ENCODE peak calls at places on chromosomes 12 and 14, in four cellular contexts. J is lower lobe of right lung, F is sigmoid colon, K is hepatocyte. V is an unnamed sample.

GRCh38 chr12:39401459-39401858 is 41.5 kb downstream of the KIF21A start:
- DNase-seq in J (no peak), F (no peak), K (no peak), V (no peak)

GRCh38 chr12:112116232-112117060 is 7.9 kb upstream of the NAA25 start:
- DNase-seq in J (peak; percentile 62), F (peak; percentile 70), K (peak; percentile 86), V (no peak)

GRCh38 chr14:79585845-79586244 is 625.5 kb downstream of the DIO2 start:
- DNase-seq in J (no peak), F (no peak), K (no peak), V (no peak)

GRCh38 chr12:5910790-5911548 is 34.1 kb downstream of the ANO2 start:
- DNase-seq in J (no peak), F (no peak), K (no peak), V (no peak)

GRCh38 chr14:74302160-74302628 is 540 bp downstream of the ABCD4 start:
- DNase-seq in J (no peak), F (no peak), K (peak; percentile 63), V (no peak)

GRCh38 chr14:65704850-65705249 is 292.3 kb downstream of the FUT8 start:
- DNase-seq in J (no peak), F (no peak), K (no peak), V (no peak)

GRCh38 chr12:52354197-52354596 is 13.1 kb downstream of the KRT85 start:
- DNase-seq in J (no peak), F (no peak), K (no peak), V (no peak)

GRCh38 chr14:73750161-73750901 is 36.1 kb upstream of the PNMA1 start:
- DNase-seq in J (no peak), F (no peak), K (no peak), V (no peak)

GRCh38 chr14:41607966-41608663 is 1.4 kb downstream of the LRFN5 start:
- DNase-seq in J (no peak), F (peak; percentile 63), K (peak; percentile 30), V (no peak)

DNA sequence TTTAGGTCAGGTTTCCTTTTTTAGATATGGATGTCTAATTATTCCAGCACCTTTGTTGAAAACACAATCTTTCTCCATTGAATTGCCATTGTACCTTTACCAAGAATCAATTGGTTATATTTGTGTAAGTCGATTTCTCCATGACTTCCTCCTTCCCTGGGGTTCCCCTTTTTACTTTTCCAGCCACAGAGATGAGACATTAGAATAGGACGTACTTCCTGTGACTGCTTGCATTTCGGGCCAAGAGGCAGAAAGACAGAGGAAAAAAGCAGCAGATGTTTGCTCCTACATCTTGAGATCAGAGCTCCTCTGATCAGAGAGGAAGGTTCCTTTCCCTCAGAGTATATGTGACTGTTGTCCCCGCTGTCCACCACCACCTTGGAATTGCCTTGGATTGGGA is 453.7 kb upstream of the RGS6 start:
- DNase-seq in J (no peak), F (no peak), K (no peak), V (no peak)
- H3K4me1 ChIP-seq in J (peaks cover 6% of the 10 kb centered on the region), F (no peaks in the 10 kb centered on the region), K (peaks cover 12% of the 10 kb centered on the region), V (no peaks in the 10 kb centered on the region)

GRCh38 chr12:88108021-88108420 is 33.9 kb downstream of the CEP290 start:
- DNase-seq in J (no peak), F (no peak), K (no peak), V (no peak)

GRCh38 chr12:88113871-88114270 is 28.0 kb downstream of the CEP290 start:
- DNase-seq in J (no peak), F (no peak), K (no peak), V (no peak)

DNA sequence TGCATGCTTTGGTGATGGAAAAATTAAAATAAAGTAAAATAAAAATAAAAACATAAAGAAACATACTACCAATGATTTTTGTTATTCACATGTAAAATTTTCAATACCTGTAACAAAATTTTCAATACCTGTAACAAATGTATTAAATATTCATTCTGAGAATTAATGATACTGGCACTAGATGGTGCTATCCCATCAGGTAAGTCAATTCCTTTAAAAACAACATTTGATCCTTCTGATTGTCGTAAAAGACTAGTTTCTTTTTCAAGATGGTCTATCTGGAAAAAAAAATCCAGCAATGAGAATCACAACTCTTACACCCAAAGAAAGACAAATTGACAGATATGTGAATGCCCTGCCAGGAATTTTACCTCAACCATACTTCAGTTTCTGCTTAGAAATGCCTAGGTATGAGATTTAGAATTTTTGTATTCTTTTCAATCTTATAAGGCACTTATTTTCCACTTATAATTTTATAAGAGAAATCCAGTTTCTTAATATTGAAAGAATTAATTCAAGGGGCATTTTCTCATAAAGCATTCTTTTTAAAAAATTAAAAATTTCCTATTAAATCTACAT is 30.7 kb downstream of the CEP290 start:
- DNase-seq in J (no peak), F (no peak), K (peak; percentile 44), V (no peak)
- H3K4me3 ChIP-seq in J (peak overlapping the region; percentile 22), F (peak overlapping the region; percentile 12), K (no peak overlapping the region), V (no peak overlapping the region)

DNA sequence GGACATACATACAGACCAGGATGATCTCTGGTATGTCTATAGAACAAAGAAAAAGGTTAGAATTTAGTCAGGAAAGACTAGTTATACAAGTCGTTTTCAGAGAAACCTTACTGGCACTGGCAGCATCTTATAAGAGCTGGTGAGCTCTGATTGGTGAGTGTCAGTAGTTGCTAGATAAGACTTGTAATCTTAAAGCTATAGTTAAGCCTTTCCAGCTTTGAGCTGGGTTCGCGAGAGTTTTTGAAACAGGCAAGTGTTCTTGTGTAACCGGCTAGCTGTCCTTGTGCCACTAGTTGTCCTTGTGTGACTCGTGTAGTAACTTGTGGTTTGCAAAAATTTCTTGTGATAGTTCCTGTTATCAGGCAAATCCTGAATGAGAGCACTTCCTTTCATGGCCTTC is 740.9 kb downstream of the GALC start:
- DNase-seq in J (no peak), F (no peak), K (no peak), V (no peak)
- H3K9me3 ChIP-seq in J (no peaks in the 10 kb centered on the region), F (no peaks in the 10 kb centered on the region), K (no peaks in the 10 kb centered on the region), V (no peaks in the 10 kb centered on the region)

DNA sequence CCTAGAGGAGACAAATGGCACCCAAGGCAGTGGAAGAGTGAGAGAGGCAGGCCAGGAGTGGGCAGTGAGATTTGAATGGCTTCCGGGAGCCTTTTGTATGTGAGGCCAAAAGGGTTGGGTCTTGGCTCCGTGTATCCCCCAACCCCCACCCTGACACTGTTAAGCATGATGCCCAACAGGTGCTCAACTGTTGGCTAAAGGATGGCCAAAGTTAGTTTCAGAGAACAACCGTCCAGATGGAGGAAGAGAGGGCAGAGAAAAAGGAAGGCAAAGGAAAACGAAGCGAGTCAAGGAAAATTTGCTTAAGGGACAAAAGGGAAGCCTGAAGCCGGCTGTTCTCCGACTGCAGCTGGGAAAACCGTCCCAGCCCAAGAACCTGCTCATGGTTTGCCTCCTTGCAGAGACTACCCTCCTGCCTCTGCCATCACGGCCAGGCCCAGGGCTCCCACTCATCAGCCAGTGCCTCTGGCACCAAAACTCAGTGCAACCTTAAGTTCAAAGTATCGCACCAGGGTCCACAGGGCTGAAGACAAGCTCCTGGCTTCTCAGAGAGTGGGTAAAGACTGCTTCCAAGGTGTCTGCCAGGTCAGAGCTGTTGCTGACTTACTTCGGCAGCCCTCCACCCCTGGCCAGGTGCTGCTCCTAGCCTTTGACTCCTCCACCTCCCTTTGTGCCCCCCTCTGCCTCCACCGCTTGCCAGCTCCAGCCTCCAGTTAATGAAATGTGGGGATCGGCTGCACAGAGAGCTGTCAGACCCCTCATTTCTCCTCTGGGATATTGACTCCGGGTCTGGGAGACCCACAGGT is 4.2 kb upstream of the C1QL4 start:
- DNase-seq in J (no peak), F (no peak), K (no peak), V (no peak)
- H3K4me1 ChIP-seq in J (peaks cover 50% of the 10 kb centered on the region), F (no peaks in the 10 kb centered on the region), K (peaks cover 29% of the 10 kb centered on the region), V (peaks cover 40% of the 10 kb centered on the region)

GRCh38 chr12:14396071-14396470 is 30.6 kb downstream of the ATF7IP start:
- DNase-seq in J (no peak), F (no peak), K (peak; percentile 6), V (no peak)

GRCh38 chr12:14394317-14395058 is 29.0 kb downstream of the ATF7IP start:
- DNase-seq in J (no peak), F (no peak), K (peak; percentile 75), V (peak; percentile 71)

GRCh38 chr12:14393736-14394135 is 28.3 kb downstream of the ATF7IP start:
- DNase-seq in J (no peak), F (no peak), K (no peak), V (no peak)

GRCh38 chr12:14390885-14391530 is 25.5 kb downstream of the ATF7IP start:
- DNase-seq in J (no peak), F (no peak), K (no peak), V (no peak)

DNA sequence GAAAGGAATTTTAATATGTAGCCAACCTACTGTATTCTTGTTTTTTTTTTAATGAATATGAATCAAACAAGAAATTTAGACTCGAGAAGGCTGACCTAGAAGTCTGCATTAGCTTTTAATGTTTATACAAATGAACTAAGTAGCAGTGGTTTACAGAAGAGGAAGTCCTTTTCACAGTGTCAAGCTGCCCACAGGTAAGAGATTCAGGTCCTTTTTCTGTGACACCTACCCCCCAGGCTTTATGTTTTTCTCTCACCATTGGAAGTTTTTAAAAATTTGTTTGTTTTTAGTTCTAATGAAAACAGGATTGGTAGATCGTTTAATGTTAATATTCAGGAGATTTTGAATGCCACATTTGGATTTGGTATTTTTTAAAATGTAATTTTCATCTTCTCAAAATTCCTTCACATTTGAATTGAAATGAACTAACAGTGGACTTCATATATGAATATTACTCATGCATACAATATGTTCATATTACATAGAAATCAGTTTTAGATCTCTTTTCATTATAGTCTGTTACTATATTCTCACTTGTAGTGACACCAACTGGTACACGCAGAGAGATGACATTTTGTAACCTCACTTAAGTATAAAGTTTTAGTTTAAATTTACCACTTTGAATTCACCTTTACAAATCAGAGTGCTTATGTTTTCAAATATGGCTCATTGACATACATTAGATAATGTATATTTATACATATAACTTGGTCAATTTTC is 29.7 kb downstream of the ATF7IP start:
- DNase-seq in J (no peak), F (no peak), K (no peak), V (no peak)
- H3K4me3 ChIP-seq in J (peak overlapping the region; percentile 22), F (peak overlapping the region; percentile 3), K (no peak overlapping the region), V (peak overlapping the region; percentile 33)

GRCh38 chr14:105924951-105925591 is 398.7 kb downstream of the TMEM121 start:
- DNase-seq in J (peak; percentile 14), F (peak; percentile 41), K (no peak), V (no peak)

GRCh38 chr14:105926415-105927093 is 400.2 kb downstream of the TMEM121 start:
- DNase-seq in J (peak; percentile 35), F (peak; percentile 57), K (no peak), V (no peak)

GRCh38 chr14:105927661-105928060 is 401.3 kb downstream of the TMEM121 start:
- DNase-seq in J (peak; percentile 26), F (peak; percentile 46), K (no peak), V (no peak)

GRCh38 chr14:105927094-105927475 is 400.7 kb downstream of the TMEM121 start:
- DNase-seq in J (peak; percentile 33), F (no peak), K (no peak), V (no peak)

GRCh38 chr14:105925615-105926414 is 399.4 kb downstream of the TMEM121 start:
- DNase-seq in J (peak; percentile 26), F (peak; percentile 30), K (no peak), V (no peak)
- H3K9me3 ChIP-seq in J (peaks cover 6% of the 10 kb centered on the region), F (no peaks in the 10 kb centered on the region), K (no peaks in the 10 kb centered on the region), V (no peaks in the 10 kb centered on the region)

DNA sequence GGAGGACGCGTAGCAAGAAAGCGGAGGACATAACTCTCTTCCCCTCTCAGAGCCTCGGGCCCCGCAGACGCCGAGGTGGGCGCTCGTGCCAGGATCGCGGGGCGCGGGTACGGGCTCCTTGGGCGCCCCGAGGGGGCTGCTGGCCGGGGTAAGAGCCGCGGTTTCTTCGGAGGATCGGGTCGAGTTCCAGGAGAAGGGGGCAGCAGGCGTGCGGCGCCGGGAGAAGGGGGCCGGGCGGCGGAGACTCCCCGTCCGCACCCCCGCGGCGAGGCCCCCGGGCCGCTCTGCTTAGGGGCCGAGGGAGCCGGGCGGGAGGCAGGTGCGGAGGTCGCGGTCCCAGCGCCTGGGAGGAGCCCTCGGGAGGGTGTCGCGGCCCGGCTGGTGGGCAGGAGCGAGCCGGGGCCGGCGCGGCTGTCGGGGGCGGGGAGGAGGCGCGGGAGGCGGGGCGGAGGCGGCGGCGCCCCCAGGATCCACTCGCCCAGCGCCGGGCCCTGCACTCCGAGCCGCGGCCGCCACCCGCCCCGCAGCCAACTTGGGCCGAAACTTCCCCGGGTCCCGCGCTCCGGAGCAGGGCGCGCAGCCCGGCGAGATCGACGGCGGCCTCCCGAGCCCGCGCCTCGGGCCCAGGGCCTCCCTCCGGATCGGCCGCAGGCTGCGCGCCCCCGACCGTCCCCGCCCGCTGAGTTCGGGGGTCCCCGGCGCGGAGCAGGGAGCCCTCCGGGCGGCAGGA is 64.4 kb downstream of the FBXL14 start:
- DNase-seq in J (no peak), F (peak; percentile 57), K (peak; percentile 44), V (no peak)
- H3K4me1 ChIP-seq in J (peaks cover 15% of the 10 kb centered on the region), F (no peaks in the 10 kb centered on the region), K (peaks cover 4% of the 10 kb centered on the region), V (peaks cover 34% of the 10 kb centered on the region)